ENCODE peak calls at places on chromosome 9, in nine cellular contexts. R, L, Y, W, K, H, N, I and E are unnamed samples.

GRCh38 chr9:95764920-95765319 is 110.6 kb upstream of the ERCC6L2 start:
- DNase-seq in K (no peak), R (no peak), W (no peak), N (no peak), Y (no peak), I (no peak), H (no peak), L (no peak), E (no peak)

GRCh38 chr9:104993291-104993963 is 65.5 kb upstream of the ABCA1 start:
- DNase-seq in L (peak), W (no peak), R (peak), N (no peak), I (no peak), K (peak), H (peak), Y (peak), E (peak)

GRCh38 chr9:21684831-21685362 is 117.5 kb upstream of the MTAP start:
- DNase-seq in R (peak), L (peak), W (no peak), I (peak), Y (no peak), N (no peak), K (no peak), H (no peak), E (no peak)

GRCh38 chr9:19922476-19923118 is 133.8 kb upstream of the SLC24A2 start:
- DNase-seq in W (no peak), L (no peak), I (peak), K (peak), Y (no peak), N (no peak), R (peak), H (no peak), E (no peak)

GRCh38 chr9:105242557-105242956 is 1.9 kb upstream of the SLC44A1 start:
- DNase-seq in N (no peak), I (no peak), K (no peak), H (no peak), Y (no peak), R (no peak), L (no peak), W (no peak), E (no peak)

GRCh38 chr9:100322954-100323536 is 29.7 kb downstream of the TEX10 start:
- DNase-seq in H (no peak), W (no peak), K (peak), N (peak), L (peak), Y (no peak), I (peak), R (peak), E (peak)

GRCh38 chr9:124296800-124297552 is 39.2 kb downstream of the NEK6 start:
- DNase-seq in K (no peak), R (no peak), L (no peak), H (no peak), N (no peak), Y (no peak), W (no peak), I (no peak), E (no peak)

GRCh38 chr9:99347556-99347955 is 125.5 kb downstream of the SEC61B start:
- DNase-seq in K (no peak), H (no peak), Y (no peak), W (no peak), I (no peak), N (no peak), R (no peak), L (no peak), E (no peak)

GRCh38 chr9:109143881-109144562 is 23.0 kb downstream of the FRRS1L start:
- DNase-seq in K (no peak), H (no peak), R (peak), L (no peak), N (peak), W (peak), Y (no peak), I (peak), E (no peak)

GRCh38 chr9:120742951-120743416 is 28.7 kb upstream of the MEGF9 start:
- DNase-seq in Y (no peak), N (peak), W (no peak), K (no peak), R (peak), H (no peak), I (peak), L (no peak), E (no peak)

GRCh38 chr9:87497604-87498045 is at the start of gene DAPK1:
- DNase-seq in H (peak), R (peak), L (peak), I (peak), W (no peak), Y (peak), N (peak), K (no peak), E (peak)

GRCh38 chr9:87276851-87277251 is 220.8 kb upstream of the DAPK1 start:
- DNase-seq in W (no peak), K (no peak), N (no peak), H (no peak), I (no peak), L (no peak), Y (no peak), R (no peak), E (no peak)

GRCh38 chr9:105425817-105426433 is 21.9 kb upstream of the FSD1L start:
- DNase-seq in R (no peak), I (peak), K (no peak), H (no peak), N (no peak), L (no peak), W (no peak), Y (no peak), E (no peak)

GRCh38 chr9:112486221-112487007 is at the start of gene KIAA1958:
- DNase-seq in L (peak), H (no peak), K (peak), Y (peak), N (peak), W (peak), R (peak), I (peak), E (peak)

GRCh38 chr9:33117306-33117705 is 40.8 kb upstream of the SMU1 start:
- DNase-seq in N (no peak), L (no peak), W (no peak), H (no peak), R (no peak), K (no peak), I (no peak), Y (no peak), E (peak)

GRCh38 chr9:36173861-36174260 is 4.7 kb downstream of the CCIN start:
- DNase-seq in H (no peak), Y (no peak), W (no peak), K (no peak), I (no peak), L (no peak), R (no peak), N (no peak), E (no peak)

DNA sequence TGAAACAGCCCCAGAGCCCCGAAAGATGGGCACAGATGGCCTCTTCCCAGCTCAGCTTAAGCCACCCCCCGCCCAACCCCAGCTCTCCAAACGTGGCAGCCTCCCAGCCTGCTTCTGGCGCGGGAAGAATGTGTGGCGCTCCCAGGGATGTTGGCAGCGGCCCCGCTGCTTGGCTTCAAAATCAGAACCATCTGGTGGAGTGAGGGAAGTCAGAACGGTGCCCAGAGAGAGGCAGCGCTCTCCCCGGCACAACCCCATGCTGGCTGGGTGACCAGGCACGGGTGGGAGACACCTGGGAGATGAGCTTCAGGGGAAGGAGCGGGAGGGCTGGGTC is 72.7 kb upstream of the ORM1 start:
- DNase-seq in L (peak), Y (peak), K (no peak), N (no peak), I (no peak), W (no peak), H (peak), R (no peak), E (peak)
- H3K4me3 ChIP-seq in L (no peak), Y (no peak), K (no peak), N (no peak), I (no peak), W (no peak), H (no peak), R (no peak), E (no peak)

GRCh38 chr9:76313771-76314170 is 80.5 kb downstream of the RFK start:
- DNase-seq in H (no peak), I (no peak), W (no peak), K (no peak), Y (no peak), R (no peak), L (no peak), N (no peak), E (no peak)
- TF ChIP-seq POLR2A in H (no peak), I (no peak), W (no peak), K (no peak), Y (no peak), R (no peak), L (no peak), N (no peak), E (no peak)

DNA sequence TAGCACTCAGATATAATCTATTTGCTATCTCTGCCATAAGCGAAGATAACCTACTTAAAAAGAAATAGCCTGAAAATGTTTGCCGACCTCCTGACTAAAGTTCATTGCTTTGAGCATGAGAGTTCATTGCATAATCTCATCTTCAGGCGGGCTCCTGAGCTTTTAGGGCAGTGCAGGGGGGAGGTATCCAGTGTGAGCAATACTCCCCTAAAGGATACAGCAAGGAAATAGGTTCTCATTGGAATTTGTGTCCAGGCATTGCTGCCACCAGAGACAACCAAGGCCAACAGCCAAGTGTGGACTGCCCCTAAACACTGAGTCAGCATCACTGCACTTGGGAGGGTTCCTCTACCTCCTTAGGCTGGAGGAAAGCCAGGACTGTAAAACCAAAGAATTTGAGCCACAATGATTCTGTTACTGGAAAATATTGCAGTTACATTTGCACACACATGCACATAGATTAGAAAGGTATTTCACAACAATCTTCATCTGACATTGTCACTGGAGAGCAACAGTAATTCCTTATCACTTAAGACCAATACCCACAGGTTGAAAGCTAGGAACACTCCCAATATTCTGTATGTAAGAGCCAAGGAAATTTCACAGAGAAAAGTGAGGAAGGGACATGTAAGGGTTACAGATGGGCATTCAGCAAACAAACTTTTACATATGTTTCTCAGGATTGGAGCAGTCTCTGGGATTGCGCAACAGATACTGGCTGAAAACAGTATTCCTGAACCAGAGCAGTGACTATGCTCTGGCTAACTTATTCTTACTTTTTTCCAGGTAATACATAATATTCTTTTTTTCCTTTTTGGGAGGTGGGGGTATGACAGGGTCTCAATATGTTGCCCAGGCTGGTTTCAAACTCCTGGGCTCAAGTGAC is 98.6 kb upstream of the TLE1 start:
- DNase-seq in H (no peak), I (peak), W (no peak), Y (peak), R (peak), N (no peak), K (no peak), L (no peak), E (peak)
- TF ChIP-seq EP300 in H (no peak), I (peak), W (no peak), Y (no peak), R (peak), N (no peak), K (no peak), L (no peak), E (no peak)

DNA sequence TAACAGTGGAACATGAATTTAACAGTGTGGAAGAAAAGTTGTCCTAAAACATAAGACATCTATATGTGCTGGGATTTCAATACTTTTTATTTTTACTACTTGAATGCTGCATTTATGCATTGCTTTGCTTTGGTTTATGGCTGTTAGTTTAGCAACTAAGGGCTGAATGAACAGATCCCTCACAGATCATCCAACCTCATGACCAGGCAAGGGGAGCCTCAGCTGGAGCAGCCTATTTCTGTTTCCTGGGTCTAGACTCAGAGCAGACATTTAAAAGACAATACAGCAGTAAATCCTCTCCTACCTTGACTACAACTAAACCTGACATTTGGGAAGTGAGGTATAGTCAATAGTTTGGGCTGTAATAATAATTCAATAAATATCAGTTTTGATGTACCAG is 163.3 kb downstream of the AUH start:
- DNase-seq in L (no peak), I (no peak), N (no peak), K (no peak), W (no peak), R (peak), Y (no peak), H (no peak), E (no peak)
- H3K4me3 ChIP-seq in L (no peak), I (peak), N (no peak), K (no peak), W (no peak), R (no peak), Y (no peak), H (no peak), E (no peak)